ENCODE peak calls at places on chromosomes 5 and 9, in four cellular contexts. One of them, this sample, is unnamed. For H3K36me3, the result is how much of the 10 kb centered on the place peaks cover.

GRCh38 chr9:19430201-19430760 is 21.5 kb downstream of the ACER2 start:
- DNase-seq in mammary epithelial cell: no peak
- DNase-seq in kidney: no peak
- DNase-seq in A673: no peak
- DNase-seq in this sample: no peak

GRCh38 chr5:175692996-175693700 is 35.3 kb downstream of the HRH2 start:
- DNase-seq in mammary epithelial cell: no peak
- DNase-seq in kidney: peak
- DNase-seq in A673: peak
- DNase-seq in this sample: no peak

GRCh38 chr9:93096131-93096802 is at the start of gene CARD19:
- DNase-seq in mammary epithelial cell: peak
- DNase-seq in kidney: no peak
- DNase-seq in A673: no peak
- DNase-seq in this sample: peak

GRCh38 chr9:130043654-130044623 is 950 bp upstream of the FNBP1 start:
- DNase-seq in mammary epithelial cell: no peak
- DNase-seq in kidney: peak
- DNase-seq in A673: no peak
- DNase-seq in this sample: no peak

GRCh38 chr9:81595887-81596558 is 93.3 kb downstream of the TLE1 start:
- DNase-seq in mammary epithelial cell: no peak
- DNase-seq in kidney: no peak
- DNase-seq in A673: peak
- DNase-seq in this sample: no peak

GRCh38 chr5:1251678-1252580 is 26.7 kb downstream of the SLC6A18 start:
- DNase-seq in mammary epithelial cell: no peak
- DNase-seq in kidney: no peak
- DNase-seq in A673: no peak
- DNase-seq in this sample: no peak

GRCh38 chr9:18673179-18673578 is 199.2 kb downstream of the ADAMTSL1 start:
- DNase-seq in mammary epithelial cell: peak
- DNase-seq in kidney: no peak
- DNase-seq in A673: no peak
- DNase-seq in this sample: no peak

GRCh38 chr9:133089271-133089671 is 27.5 kb downstream of the CEL start:
- DNase-seq in mammary epithelial cell: no peak
- DNase-seq in kidney: no peak
- DNase-seq in A673: no peak
- DNase-seq in this sample: no peak

GRCh38 chr9:91211414-91211813 is 150.3 kb downstream of the AUH start:
- DNase-seq in mammary epithelial cell: no peak
- DNase-seq in kidney: no peak
- DNase-seq in A673: no peak
- DNase-seq in this sample: no peak

GRCh38 chr5:34475249-34475966 is 180.7 kb upstream of the RAI14 start:
- DNase-seq in mammary epithelial cell: no peak
- DNase-seq in kidney: no peak
- DNase-seq in A673: no peak
- DNase-seq in this sample: no peak

GRCh38 chr5:32598997-32599549 is 13.7 kb downstream of the SUB1 start:
- DNase-seq in mammary epithelial cell: no peak
- DNase-seq in kidney: no peak
- DNase-seq in A673: no peak
- DNase-seq in this sample: no peak

GRCh38 chr5:32597046-32597629 is 11.8 kb downstream of the SUB1 start:
- DNase-seq in mammary epithelial cell: no peak
- DNase-seq in kidney: no peak
- DNase-seq in A673: no peak
- DNase-seq in this sample: no peak

GRCh38 chr5:32595118-32595517 is 9.8 kb downstream of the SUB1 start:
- DNase-seq in mammary epithelial cell: no peak
- DNase-seq in kidney: no peak
- DNase-seq in A673: no peak
- DNase-seq in this sample: no peak

GRCh38 chr5:32600057-32600622 is 14.8 kb downstream of the SUB1 start:
- DNase-seq in mammary epithelial cell: peak
- DNase-seq in kidney: no peak
- DNase-seq in A673: no peak
- DNase-seq in this sample: no peak

GRCh38 chr5:32598270-32598937 is 13.0 kb downstream of the SUB1 start:
- DNase-seq in mammary epithelial cell: no peak
- DNase-seq in kidney: no peak
- DNase-seq in A673: no peak
- DNase-seq in this sample: no peak
- TF ChIP-seq CTCF in mammary epithelial cell: no peak
- TF ChIP-seq CTCF in kidney: no peak
- TF ChIP-seq CTCF in A673: no peak
- TF ChIP-seq CTCF in this sample: no peak

GRCh38 chr9:124321935-124322334 is 64.2 kb downstream of the NEK6 start:
- DNase-seq in mammary epithelial cell: no peak
- DNase-seq in kidney: no peak
- DNase-seq in A673: no peak
- DNase-seq in this sample: no peak
- H3K36me3 ChIP-seq in mammary epithelial cell: under half
- H3K36me3 ChIP-seq in kidney: under half
- H3K36me3 ChIP-seq in A673: under half
- H3K36me3 ChIP-seq in this sample: half or more

GRCh38 chr9:107488400-107489143 is 997 bp downstream of the KLF4 start:
- DNase-seq in mammary epithelial cell: peak
- DNase-seq in kidney: peak
- DNase-seq in A673: no peak
- DNase-seq in this sample: peak

GRCh38 chr9:107491081-107492053 is 1.8 kb upstream of the KLF4 start:
- DNase-seq in mammary epithelial cell: no peak
- DNase-seq in kidney: peak
- DNase-seq in A673: no peak
- DNase-seq in this sample: no peak

GRCh38 chr9:107487521-107488399 is 1.8 kb downstream of the KLF4 start:
- DNase-seq in mammary epithelial cell: no peak
- DNase-seq in kidney: peak
- DNase-seq in A673: peak
- DNase-seq in this sample: peak

GRCh38 chr9:107489144-107489673 is 360 bp downstream of the KLF4 start:
- DNase-seq in mammary epithelial cell: no peak
- DNase-seq in kidney: no peak
- DNase-seq in A673: no peak
- DNase-seq in this sample: peak

GRCh38 chr9:107489687-107490605 is at the start of gene KLF4:
- DNase-seq in mammary epithelial cell: peak
- DNase-seq in kidney: peak
- DNase-seq in A673: peak
- DNase-seq in this sample: peak
- H3K27ac ChIP-seq in mammary epithelial cell: peak
- H3K27ac ChIP-seq in kidney: peak
- H3K27ac ChIP-seq in A673: peak
- H3K27ac ChIP-seq in this sample: peak

GRCh38 chr5:141815796-141816180 is 62.4 kb downstream of the PCDH1 start:
- DNase-seq in mammary epithelial cell: no peak
- DNase-seq in kidney: no peak
- DNase-seq in A673: no peak
- DNase-seq in this sample: no peak

GRCh38 chr5:141816598-141817399 is 61.4 kb downstream of the PCDH1 start:
- DNase-seq in mammary epithelial cell: no peak
- DNase-seq in kidney: no peak
- DNase-seq in A673: peak
- DNase-seq in this sample: no peak

GRCh38 chr5:141812512-141812911 is 65.7 kb downstream of the PCDH1 start:
- DNase-seq in mammary epithelial cell: no peak
- DNase-seq in kidney: no peak
- DNase-seq in A673: no peak
- DNase-seq in this sample: no peak

GRCh38 chr5:141815051-141815795 is 63.0 kb downstream of the PCDH1 start:
- DNase-seq in mammary epithelial cell: no peak
- DNase-seq in kidney: no peak
- DNase-seq in A673: no peak
- DNase-seq in this sample: no peak

DNA sequence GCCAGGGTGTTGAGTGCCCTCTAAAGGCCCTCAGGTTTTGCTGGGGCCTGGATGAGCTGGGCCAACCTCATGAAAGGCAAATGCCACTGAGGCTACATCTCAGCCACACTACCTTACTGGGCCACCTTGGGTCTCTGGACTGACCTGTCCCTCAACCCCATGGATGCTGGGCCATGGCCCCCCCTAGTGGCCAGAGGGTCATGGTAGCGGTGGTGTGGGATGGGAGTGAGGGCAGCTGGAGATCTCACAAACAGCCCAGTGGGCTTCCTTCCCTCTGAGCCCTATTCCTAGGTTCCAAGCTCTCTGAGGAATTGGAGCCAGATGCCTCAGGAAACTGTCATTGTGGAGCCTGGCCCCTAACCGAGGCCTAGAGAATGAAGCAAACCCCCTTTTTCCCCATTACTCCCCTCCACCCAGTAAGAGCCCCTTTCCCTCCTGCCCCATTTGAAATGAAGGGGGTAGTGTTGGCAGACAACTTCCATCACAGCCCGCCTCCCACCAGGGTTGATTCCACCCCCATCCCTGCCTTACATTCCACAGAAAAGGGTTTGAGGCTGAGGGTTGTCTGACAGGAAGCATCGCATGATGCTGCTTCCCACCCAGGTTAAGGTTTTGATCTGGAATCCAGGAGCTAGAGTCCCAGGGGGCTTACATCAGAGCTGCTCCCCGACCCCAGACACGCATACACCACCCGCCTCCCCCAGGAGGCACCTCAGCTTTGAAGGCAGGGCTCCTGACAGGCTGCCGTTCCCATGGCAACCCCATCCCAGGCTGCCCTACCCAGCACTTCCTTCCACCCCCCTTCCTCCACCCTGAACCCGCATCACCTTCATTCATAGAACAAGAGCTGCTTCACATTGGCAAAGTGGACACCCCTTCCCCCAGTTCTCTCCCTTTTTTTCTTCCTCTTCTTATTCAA is 63.9 kb downstream of the PCDH1 start:
- DNase-seq in mammary epithelial cell: peak
- DNase-seq in kidney: no peak
- DNase-seq in A673: no peak
- DNase-seq in this sample: no peak
- TF ChIP-seq CTCF in mammary epithelial cell: peak
- TF ChIP-seq CTCF in kidney: peak
- TF ChIP-seq CTCF in A673: peak
- TF ChIP-seq CTCF in this sample: peak

GRCh38 chr5:178221857-178222256 is 10.7 kb downstream of the PHYKPL start:
- DNase-seq in mammary epithelial cell: no peak
- DNase-seq in kidney: peak
- DNase-seq in A673: no peak
- DNase-seq in this sample: no peak
- H3K36me3 ChIP-seq in mammary epithelial cell: under half
- H3K36me3 ChIP-seq in kidney: under half
- H3K36me3 ChIP-seq in A673: under half
- H3K36me3 ChIP-seq in this sample: half or more

GRCh38 chr5:150265984-150266383 is 23.6 kb downstream of the CAMK2A start:
- DNase-seq in mammary epithelial cell: no peak
- DNase-seq in kidney: no peak
- DNase-seq in A673: no peak
- DNase-seq in this sample: peak

GRCh38 chr5:150263339-150263738 is 26.2 kb downstream of the CAMK2A start:
- DNase-seq in mammary epithelial cell: no peak
- DNase-seq in kidney: no peak
- DNase-seq in A673: no peak
- DNase-seq in this sample: no peak

GRCh38 chr5:150262502-150262901 is 27.1 kb downstream of the CAMK2A start:
- DNase-seq in mammary epithelial cell: no peak
- DNase-seq in kidney: no peak
- DNase-seq in A673: no peak
- DNase-seq in this sample: no peak

GRCh38 chr5:150264667-150265603 is 24.6 kb downstream of the CAMK2A start:
- DNase-seq in mammary epithelial cell: no peak
- DNase-seq in kidney: no peak
- DNase-seq in A673: no peak
- DNase-seq in this sample: peak

GRCh38 chr5:150263801-150264621 is 25.6 kb downstream of the CAMK2A start:
- DNase-seq in mammary epithelial cell: peak
- DNase-seq in kidney: no peak
- DNase-seq in A673: peak
- DNase-seq in this sample: peak
- H3K27ac ChIP-seq in mammary epithelial cell: no peak
- H3K27ac ChIP-seq in kidney: no peak
- H3K27ac ChIP-seq in A673: no peak
- H3K27ac ChIP-seq in this sample: peak

GRCh38 chr9:28264368-28264767 is 691.1 kb upstream of the C9orf72 start:
- DNase-seq in mammary epithelial cell: peak
- DNase-seq in kidney: no peak
- DNase-seq in A673: no peak
- DNase-seq in this sample: peak

GRCh38 chr9:28267351-28267750 is 694.1 kb upstream of the C9orf72 start:
- DNase-seq in mammary epithelial cell: no peak
- DNase-seq in kidney: no peak
- DNase-seq in A673: no peak
- DNase-seq in this sample: no peak

DNA sequence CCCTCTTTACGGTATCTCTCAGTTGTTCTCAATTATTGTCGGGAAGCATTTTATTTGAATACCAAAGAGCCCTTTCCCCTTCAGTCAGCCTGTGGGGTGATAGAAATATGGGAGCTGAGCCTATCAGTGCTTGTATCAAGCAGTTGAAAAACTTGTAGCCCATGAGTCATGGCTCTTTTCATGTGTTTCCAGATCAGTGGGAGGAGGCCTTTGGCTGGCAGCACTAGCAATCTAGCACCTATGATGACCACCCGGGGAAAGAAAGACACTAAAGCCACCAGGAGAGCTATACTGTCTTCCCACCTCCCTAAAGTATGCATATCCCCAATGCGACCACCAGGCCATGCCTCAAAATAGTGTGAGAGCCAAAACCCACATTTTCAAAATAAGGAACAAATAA is 696.9 kb upstream of the C9orf72 start:
- DNase-seq in mammary epithelial cell: peak
- DNase-seq in kidney: no peak
- DNase-seq in A673: no peak
- DNase-seq in this sample: no peak
- TF ChIP-seq CTCF in mammary epithelial cell: no peak
- TF ChIP-seq CTCF in kidney: no peak
- TF ChIP-seq CTCF in A673: no peak
- TF ChIP-seq CTCF in this sample: no peak

GRCh38 chr9:89000281-89000875 is 9.1 kb downstream of the S1PR3 start:
- DNase-seq in mammary epithelial cell: no peak
- DNase-seq in kidney: no peak
- DNase-seq in A673: no peak
- DNase-seq in this sample: no peak
- H3K36me3 ChIP-seq in mammary epithelial cell: under half
- H3K36me3 ChIP-seq in kidney: under half
- H3K36me3 ChIP-seq in A673: under half
- H3K36me3 ChIP-seq in this sample: under half